ENCODE peak calls at places on chromosomes 3 and 15, in five cellular contexts. T is ovary, B is spleen, K is K562, Q is stomach. G is an unnamed sample. For H3K27me3 and H3K4me1, the result is how much of the 10 kb centered on the place peaks cover.

GRCh38 chr15:84828433-84828908 is 11.3 kb downstream of the ALPK3 start:
- DNase-seq in Q (no peak), T (peak), B (no peak), K (no peak), G (no peak)

GRCh38 chr15:66878761-66879160 is 176.7 kb downstream of the SMAD6 start:
- DNase-seq in Q (no peak), T (no peak), K (no peak), B (no peak), G (no peak)

GRCh38 chr3:100209948-100210776 is 50.6 kb upstream of the TBC1D23 start:
- DNase-seq in T (no peak), B (no peak), K (no peak), Q (no peak), G (no peak)

GRCh38 chr3:69012836-69013255 is 638 bp downstream of the EOGT start:
- DNase-seq in K (peak), B (peak), T (peak), Q (peak), G (peak)

GRCh38 chr3:171116802-171117395 is 90.4 kb upstream of the SLC2A2 start:
- DNase-seq in T (no peak), B (no peak), K (no peak), Q (no peak), G (no peak)

GRCh38 chr3:1752205-1752604 is 346.5 kb upstream of the CNTN4 start:
- DNase-seq in B (no peak), K (no peak), Q (no peak), T (no peak), G (no peak)

GRCh38 chr3:152400912-152401311 is 132.2 kb downstream of the MBNL1 start:
- DNase-seq in K (no peak), Q (no peak), B (no peak), T (no peak), G (no peak)

GRCh38 chr3:38459499-38460048 is 5.9 kb downstream of the ACVR2B start:
- DNase-seq in B (no peak), Q (no peak), K (no peak), T (no peak), G (no peak)

GRCh38 chr3:76765526-76765925 is 274.4 kb upstream of the ROBO2 start:
- DNase-seq in Q (no peak), K (no peak), T (no peak), B (no peak), G (no peak)

GRCh38 chr15:72342385-72342784 is 22.4 kb upstream of the CELF6 start:
- DNase-seq in T (no peak), B (no peak), Q (peak), K (peak), G (no peak)

GRCh38 chr3:197339841-197340520 is 41.6 kb upstream of the DLG1 start:
- DNase-seq in K (no peak), T (no peak), Q (no peak), B (no peak), G (no peak)

GRCh38 chr3:180690061-180690460 is 10.8 kb upstream of the CCDC39 start:
- DNase-seq in Q (no peak), T (no peak), K (no peak), B (no peak), G (no peak)

GRCh38 chr3:52679811-52680210 is 5.9 kb downstream of the PBRM1 start:
- DNase-seq in T (no peak), Q (no peak), K (no peak), B (no peak), G (no peak)

GRCh38 chr3:50609743-50610085 is 1.9 kb downstream of the CISH start:
- DNase-seq in Q (no peak), B (no peak), T (no peak), K (peak), G (no peak)

GRCh38 chr15:74133071-74133702 is 2.8 kb downstream of the ISLR2 start:
- DNase-seq in Q (no peak), K (no peak), T (no peak), B (no peak), G (no peak)

GRCh38 chr3:100869787-100870186 is 123.4 kb downstream of the ABI3BP start:
- DNase-seq in T (no peak), B (no peak), Q (no peak), K (no peak), G (no peak)

GRCh38 chr3:143430582-143430981 is 311.0 kb downstream of the CHST2 start:
- DNase-seq in K (no peak), Q (no peak), B (no peak), T (no peak), G (no peak)

GRCh38 chr15:93250905-93251304 is 161.9 kb upstream of the RGMA start:
- DNase-seq in K (no peak), B (no peak), Q (no peak), T (no peak), G (no peak)

GRCh38 chr3:79928687-79929408 is 161.1 kb upstream of the ROBO1 start:
- DNase-seq in T (no peak), K (no peak), B (no peak), Q (no peak), G (no peak)

GRCh38 chr15:38168472-38169057 is 84.1 kb upstream of the SPRED1 start:
- DNase-seq in Q (no peak), B (no peak), K (no peak), T (no peak), G (no peak)

GRCh38 chr15:96327155-96327741 is 3.3 kb upstream of the NR2F2 start:
- DNase-seq in K (peak), B (no peak), T (no peak), Q (no peak), G (no peak)

GRCh38 chr3:16784958-16785357 is 99.8 kb upstream of the PLCL2 start:
- DNase-seq in Q (no peak), K (no peak), T (no peak), B (no peak), G (no peak)

GRCh38 chr3:72345237-72345878 is 502.9 kb downstream of the SHQ1 start:
- DNase-seq in Q (no peak), T (no peak), K (no peak), B (peak), G (no peak)

GRCh38 chr3:20141841-20142240 is 44.2 kb downstream of the SGO1 start:
- DNase-seq in B (no peak), T (peak), K (no peak), Q (no peak), G (no peak)

GRCh38 chr3:4754180-4755086 is 224.8 kb upstream of the BHLHE40 start:
- DNase-seq in K (no peak), T (no peak), Q (no peak), B (no peak), G (no peak)

GRCh38 chr3:54243262-54243931 is 121.0 kb downstream of the CACNA2D3 start:
- DNase-seq in K (no peak), T (no peak), B (no peak), Q (peak), G (no peak)

GRCh38 chr3:128476659-128477058 is 10.0 kb upstream of the DNAJB8 start:
- DNase-seq in Q (no peak), B (no peak), T (no peak), K (no peak), G (no peak)

GRCh38 chr3:128480278-128480677 is 12.7 kb downstream of the GATA2 start:
- DNase-seq in Q (no peak), K (no peak), T (no peak), B (no peak), G (peak)

GRCh38 chr3:128480717-128481437 is 12.1 kb downstream of the GATA2 start:
- DNase-seq in T (no peak), B (peak), Q (no peak), K (no peak), G (no peak)

GRCh38 chr3:128479558-128480086 is 12.9 kb upstream of the DNAJB8 start:
- DNase-seq in T (no peak), B (no peak), Q (no peak), K (peak), G (no peak)

GRCh38 chr3:128478576-128479506 is 12.2 kb upstream of the DNAJB8 start:
- DNase-seq in T (no peak), B (no peak), K (peak), Q (no peak), G (no peak)
- H3K27me3 ChIP-seq in T (under half), B (under half), K (under half), Q (under half), G (half or more)

GRCh38 chr15:56365075-56365711 is at the start of gene TEX9:
- DNase-seq in B (peak), Q (peak), K (peak), T (peak), G (peak)
- TF ChIP-seq POLR2A in B (peak), Q (no peak), K (peak), T (no peak), G (peak)

GRCh38 chr15:52483712-52484111 is 45.0 kb downstream of the MYO5A start:
- DNase-seq in B (no peak), K (no peak), T (no peak), Q (no peak), G (peak)
- H3K4me1 ChIP-seq in B (half or more), K (under half), T (under half), Q (under half), G (under half)

GRCh38 chr15:79057050-79057449 is 33.5 kb downstream of the RASGRF1 start:
- DNase-seq in B (peak), Q (no peak), K (no peak), T (no peak), G (no peak)

GRCh38 chr15:79051941-79052731 is 38.4 kb downstream of the RASGRF1 start:
- DNase-seq in K (no peak), B (peak), T (no peak), Q (no peak), G (no peak)

GRCh38 chr15:79050977-79051376 is 39.6 kb downstream of the RASGRF1 start:
- DNase-seq in K (no peak), B (peak), T (no peak), Q (no peak), G (no peak)

GRCh38 chr15:79053894-79054293 is 36.7 kb downstream of the RASGRF1 start:
- DNase-seq in Q (no peak), K (no peak), T (no peak), B (peak), G (no peak)

GRCh38 chr15:79054350-79054749 is 36.2 kb downstream of the RASGRF1 start:
- DNase-seq in T (no peak), K (no peak), Q (no peak), B (peak), G (no peak)
- H3K27me3 ChIP-seq in T (under half), K (under half), Q (under half), B (under half), G (under half)

GRCh38 chr15:79923515-79924169 is 26.8 kb upstream of the MTHFS start:
- DNase-seq in T (peak), Q (peak), K (peak), B (peak), G (peak)
- TF ChIP-seq POLR2A in T (peak), Q (no peak), K (peak), B (peak), G (peak)

GRCh38 chr3:49351521-49352011 is 6.6 kb downstream of the GPX1 start:
- DNase-seq in K (no peak), T (no peak), B (no peak), Q (no peak), G (no peak)
- H3K4me1 ChIP-seq in K (under half), T (under half), B (half or more), Q (under half), G (under half)

GRCh38 chr15:65373163-65373651 is 4.6 kb downstream of the IGDCC3 start:
- DNase-seq in K (no peak), T (no peak), Q (no peak), B (peak), G (no peak)

GRCh38 chr15:65374334-65374733 is 3.5 kb downstream of the IGDCC3 start:
- DNase-seq in Q (no peak), T (no peak), B (no peak), K (no peak), G (no peak)

GRCh38 chr15:65376767-65377104 is 1.1 kb downstream of the IGDCC3 start:
- DNase-seq in T (no peak), K (no peak), Q (no peak), B (peak), G (no peak)

GRCh38 chr15:65375871-65376552 is 1.8 kb downstream of the IGDCC3 start:
- DNase-seq in Q (no peak), K (no peak), T (peak), B (peak), G (no peak)

DNA sequence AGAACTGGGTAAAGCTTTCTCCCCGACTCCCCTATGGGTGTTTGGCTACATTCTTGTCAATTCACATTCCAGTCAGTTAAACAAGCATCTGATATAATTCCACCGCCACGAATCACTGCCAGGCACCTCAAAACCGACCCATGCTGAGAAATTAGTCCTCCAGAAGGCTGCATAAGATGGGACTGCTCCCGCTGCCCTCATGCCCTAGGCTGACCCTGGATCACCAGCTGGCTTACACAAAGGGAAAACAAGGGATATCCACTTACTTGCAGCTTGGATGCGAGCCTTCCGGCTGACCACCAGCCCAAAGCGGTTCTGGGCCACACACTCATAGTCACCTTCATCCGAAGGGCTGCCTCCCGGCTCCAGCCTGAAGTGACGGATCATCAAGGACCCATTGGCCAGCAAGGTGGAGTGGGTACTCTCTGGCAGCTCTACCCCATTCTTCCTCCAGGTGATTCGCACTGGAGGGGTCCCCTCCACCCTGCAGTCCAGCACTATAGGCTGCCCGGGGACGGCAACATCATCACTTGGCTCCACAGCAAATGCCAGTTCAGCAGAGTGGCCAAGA is 2.9 kb downstream of the IGDCC3 start:
- DNase-seq in B (peak), K (no peak), Q (no peak), T (no peak), G (no peak)
- H3K27me3 ChIP-seq in B (under half), K (half or more), Q (under half), T (under half), G (under half)

GRCh38 chr3:45034612-45035252 is 8.6 kb downstream of the CLEC3B start:
- DNase-seq in Q (peak), B (peak), T (no peak), K (no peak), G (peak)

GRCh38 chr3:45035441-45036301 is 9.6 kb downstream of the CLEC3B start:
- DNase-seq in Q (no peak), K (no peak), B (peak), T (peak), G (peak)

GRCh38 chr3:45031531-45031930 is 5.4 kb downstream of the CLEC3B start:
- DNase-seq in Q (no peak), B (no peak), K (no peak), T (no peak), G (no peak)

GRCh38 chr3:45032113-45032512 is 6.0 kb downstream of the CLEC3B start:
- DNase-seq in K (no peak), Q (no peak), T (no peak), B (no peak), G (no peak)

DNA sequence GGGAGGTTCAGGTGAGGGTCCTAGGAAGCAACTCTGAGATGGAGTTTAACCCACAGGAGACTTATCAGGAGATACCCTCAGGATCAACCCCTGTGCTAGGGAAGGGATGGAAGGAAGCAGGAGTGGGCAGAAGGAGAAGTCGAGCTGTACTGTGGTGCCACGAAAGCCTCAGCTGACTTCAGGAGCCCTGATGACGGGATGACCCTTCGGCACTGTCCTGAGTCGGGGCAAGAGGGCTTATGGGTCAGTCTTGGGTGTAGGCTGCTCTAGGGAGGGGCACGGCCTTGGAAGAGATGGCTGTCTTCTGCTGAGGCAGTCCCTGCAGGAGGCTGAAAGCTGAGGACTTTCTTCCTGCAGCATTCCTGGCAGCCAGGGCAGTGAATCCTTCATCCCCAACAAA is 7.7 kb downstream of the CLEC3B start:
- DNase-seq in Q (no peak), K (no peak), T (no peak), B (no peak), G (peak)
- TF ChIP-seq POLR2A in Q (no peak), K (no peak), T (no peak), B (no peak), G (no peak)